ENCODE peak calls at places on chromosomes 3 and 15, in four cellular contexts. K, D, Z and M are unnamed samples.

GRCh38 chr15:60316961-60317360 is 80.8 kb downstream of the ANXA2 start:
- DNase-seq in K (peak), D (no peak), Z (no peak), M (peak)

GRCh38 chr15:66847565-66847991 is 145.5 kb downstream of the SMAD6 start:
- DNase-seq in K (no peak), D (no peak), Z (no peak), M (no peak)

GRCh38 chr3:89171681-89172080 is 64.3 kb downstream of the EPHA3 start:
- DNase-seq in K (peak), D (no peak), Z (no peak), M (no peak)

GRCh38 chr15:77966540-77967290 is 110.8 kb downstream of the TBC1D2B start:
- DNase-seq in K (peak), D (no peak), Z (peak), M (peak)

GRCh38 chr3:129618901-129619671 is 12.6 kb upstream of the PLXND1 start:
- DNase-seq in K (no peak), D (no peak), Z (no peak), M (no peak)

GRCh38 chr15:51775967-51776816 is 24.8 kb downstream of the TMOD2 start:
- DNase-seq in K (peak), D (peak), Z (peak), M (peak)

GRCh38 chr15:65326844-65327243 is 22.4 kb downstream of the RNU5B-1 start:
- DNase-seq in K (no peak), D (no peak), Z (no peak), M (no peak)

GRCh38 chr3:96209703-96210102 is 604.7 kb upstream of the EPHA6 start:
- DNase-seq in K (peak), D (no peak), Z (no peak), M (peak)

GRCh38 chr3:122074621-122075265 is 19.6 kb downstream of the CD86 start:
- DNase-seq in K (no peak), D (no peak), Z (no peak), M (no peak)

GRCh38 chr15:41870689-41871081 is 23.2 kb downstream of the SPTBN5 start:
- DNase-seq in K (peak), D (no peak), Z (no peak), M (peak)

GRCh38 chr3:69370945-69371301 is 15.0 kb downstream of the FRMD4B start:
- DNase-seq in K (peak), D (no peak), Z (no peak), M (peak)

GRCh38 chr3:29690954-29691353 is 410.1 kb downstream of the RBMS3 start:
- DNase-seq in K (no peak), D (no peak), Z (no peak), M (no peak)

GRCh38 chr15:60695713-60696522 is 217.0 kb upstream of the ICE2 start:
- DNase-seq in K (no peak), D (no peak), Z (no peak), M (peak)

GRCh38 chr15:77836901-77837648 is 204.4 kb upstream of the LINGO1 start:
- DNase-seq in K (no peak), D (no peak), Z (no peak), M (no peak)

GRCh38 chr3:38610436-38610835 is 39.1 kb downstream of the SCN5A start:
- DNase-seq in K (no peak), D (no peak), Z (no peak), M (no peak)

GRCh38 chr15:40309344-40309862 is 1.7 kb upstream of the PLCB2 start:
- DNase-seq in K (no peak), D (no peak), Z (no peak), M (no peak)

GRCh38 chr3:16130066-16130465 is 44.4 kb upstream of the GALNT15 start:
- DNase-seq in K (no peak), D (no peak), Z (no peak), M (no peak)

GRCh38 chr15:92322566-92323355 is 70.9 kb upstream of the ST8SIA2 start:
- DNase-seq in K (no peak), D (no peak), Z (no peak), M (no peak)

GRCh38 chr3:139427283-139428060 is 38.0 kb upstream of the COPB2 start:
- DNase-seq in K (peak), D (no peak), Z (peak), M (peak)

GRCh38 chr15:74385442-74386132 is 18.1 kb upstream of the CYP11A1 start:
- DNase-seq in K (no peak), D (no peak), Z (no peak), M (no peak)